ENCODE peak calls at places on chromosomes 13 and 19, in five cellular contexts. O, L, V, K and S are unnamed samples.

GRCh38 chr13:104805346-104805745 is 1730.1 kb downstream of the EFNB2 start:
- DNase-seq in O (no peak), L (no peak), V (no peak), K (no peak), S (no peak)

GRCh38 chr19:398719-399118 is 10.2 kb downstream of the C2CD4C start:
- DNase-seq in O (no peak), L (no peak), V (no peak), K (no peak), S (no peak)

GRCh38 chr19:3084943-3085342 is 9.2 kb upstream of the GNA11 start:
- DNase-seq in O (no peak), L (no peak), V (no peak), K (no peak), S (no peak)

GRCh38 chr13:102667911-102668310 is 26.9 kb downstream of the METTL21C start:
- DNase-seq in O (no peak), L (no peak), V (no peak), K (no peak), S (no peak)

GRCh38 chr19:1648926-1649541 is 3.4 kb downstream of the TCF3 start:
- DNase-seq in O (no peak), L (no peak), V (no peak), K (no peak), S (no peak)

GRCh38 chr19:32542477-32543106 is 38.4 kb upstream of the PDCD5 start:
- DNase-seq in O (no peak), L (no peak), V (no peak), K (no peak), S (no peak)

GRCh38 chr13:98853791-98854191 is 101.3 kb upstream of the SLC15A1 start:
- DNase-seq in O (no peak), L (peak), V (no peak), K (no peak), S (no peak)

GRCh38 chr19:1728816-1729567 is 24.3 kb upstream of the ONECUT3 start:
- DNase-seq in O (no peak), L (no peak), V (no peak), K (no peak), S (no peak)

GRCh38 chr19:41934849-41935374 is 6.7 kb upstream of the ERFL start:
- DNase-seq in O (peak), L (peak), V (peak), K (peak), S (no peak)

GRCh38 chr13:101289764-101290163 is 126.5 kb downstream of the NALCN start:
- DNase-seq in O (peak), L (peak), V (no peak), K (no peak), S (no peak)

GRCh38 chr19:54096642-54097106 is 3.9 kb downstream of the OSCAR start:
- DNase-seq in O (no peak), L (no peak), V (no peak), K (no peak), S (no peak)

GRCh38 chr19:10408511-10409291 is 5.4 kb upstream of the CDC37 start:
- DNase-seq in O (no peak), L (no peak), V (no peak), K (no peak), S (no peak)

GRCh38 chr19:13929956-13930355 is 8.3 kb downstream of the PODNL1 start:
- DNase-seq in O (no peak), L (no peak), V (no peak), K (no peak), S (no peak)

GRCh38 chr19:11054200-11054599 is 35.1 kb upstream of the LDLR start:
- DNase-seq in O (no peak), L (no peak), V (no peak), K (no peak), S (no peak)